ENCODE peak calls at places on chromosomes 5 and 9, in four cellular contexts. D is HepG2, H is SK-N-SH, E is K562. U is an unnamed sample.

GRCh38 chr5:113682497-113683136 is 169.1 kb downstream of the YTHDC2 start:
- DNase-seq in D (no peak), E (no peak), H (no peak), U (peak)

GRCh38 chr5:98581416-98581999 is 192.0 kb upstream of the RGMB start:
- DNase-seq in D (no peak), H (no peak), E (no peak), U (no peak)

GRCh38 chr5:110115485-110115884 is 425.8 kb downstream of the MAN2A1 start:
- DNase-seq in E (no peak), D (no peak), H (no peak), U (no peak)

GRCh38 chr5:53479045-53479655 is 1.3 kb upstream of the FST start:
- DNase-seq in E (no peak), H (peak), D (peak), U (no peak)

GRCh38 chr9:38068616-38068865 is 486 bp downstream of the SHB start:
- DNase-seq in E (peak), D (no peak), H (peak), U (no peak)

GRCh38 chr9:79221084-79221483 is 350.7 kb upstream of the TLE4 start:
- DNase-seq in E (no peak), D (no peak), H (no peak), U (no peak)

GRCh38 chr9:130160862-130161470 is 11.2 kb upstream of the NCS1 start:
- DNase-seq in H (no peak), E (no peak), D (no peak), U (no peak)

GRCh38 chr5:158786390-158786789 is 313.3 kb downstream of the EBF1 start:
- DNase-seq in D (no peak), H (no peak), E (no peak), U (no peak)

GRCh38 chr9:115278241-115279035 is 160.5 kb upstream of the TNC start:
- DNase-seq in E (no peak), H (no peak), D (no peak), U (no peak)

GRCh38 chr5:136166909-136167308 is 26.1 kb downstream of the SMIM32 start:
- DNase-seq in D (no peak), H (no peak), E (no peak), U (no peak)

GRCh38 chr9:18390393-18390792 is 83.6 kb upstream of the ADAMTSL1 start:
- DNase-seq in D (no peak), E (no peak), H (no peak), U (no peak)

GRCh38 chr9:63816742-63817621 is 1468.0 kb downstream of the FOXD4L5 start:
- DNase-seq in D (peak), H (peak), E (peak), U (no peak)
- H3K4me2 ChIP-seq in D (no peak), H (peak), E (peak), U (no peak)

DNA sequence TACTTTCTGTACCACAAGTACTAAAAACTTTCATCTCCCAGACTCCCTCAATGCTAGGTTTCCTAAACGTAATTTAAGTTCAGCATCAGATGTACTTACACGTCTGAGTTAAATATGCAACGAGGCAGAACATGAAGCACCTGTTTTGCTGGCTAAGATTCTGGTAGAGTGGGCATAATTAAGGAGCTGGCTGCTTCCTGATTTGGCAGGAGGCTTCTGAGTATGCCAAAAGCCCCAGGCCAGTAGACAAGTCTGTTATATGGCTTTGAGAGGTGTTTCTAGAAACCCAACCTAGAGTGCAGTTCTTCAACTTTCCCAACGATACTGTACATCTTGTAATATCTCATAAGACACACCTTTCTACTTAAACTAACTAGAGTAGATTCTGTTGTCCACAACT is 13.6 kb downstream of the TICAM2 start:
- DNase-seq in D (no peak), E (no peak), H (no peak), U (no peak)
- TF ChIP-seq ELF1 in D (no peak), E (no peak), H (no peak), U (no peak)

DNA sequence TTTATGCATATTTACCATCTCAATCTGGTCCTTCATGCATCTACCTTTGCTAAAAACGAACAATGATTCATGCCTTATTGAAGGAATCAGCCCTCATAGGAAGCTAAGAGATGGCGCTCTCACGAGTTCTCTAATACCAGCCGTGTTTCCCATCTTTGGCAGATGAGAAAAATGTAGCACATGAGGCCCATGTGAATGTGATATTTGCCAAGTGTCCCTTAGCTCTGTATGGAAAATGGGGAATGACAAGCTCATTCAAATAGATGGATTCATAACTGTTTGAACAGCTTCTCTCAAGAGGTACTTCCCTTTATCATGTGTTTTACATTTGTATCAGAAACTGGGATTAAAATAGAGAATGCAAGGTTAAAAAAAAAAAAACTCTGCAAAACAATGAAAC is 66.1 kb downstream of the TTC39B start:
- DNase-seq in E (no peak), H (no peak), D (no peak), U (no peak)
- TF ChIP-seq ZBTB33 in E (no peak), H (no peak), D (no peak), U (no peak)

GRCh38 chr9:110041452-110041851 is 166.5 kb downstream of the C9orf152 start:
- DNase-seq in E (no peak), H (no peak), D (no peak), U (no peak)
- H3K4me2 ChIP-seq in E (no peak), H (no peak), D (no peak), U (no peak)